ENCODE peak calls at places on chromosomes 16 and 17, in four cellular contexts. L is A549, I is tibial nerve, J is HAP-1. B is an unnamed sample.

GRCh38 chr17:65723356-65723928 is 162.0 kb upstream of the AXIN2 start:
- DNase-seq in L (no peak), I (no peak), J (no peak), B (no peak)

GRCh38 chr17:56506349-56506748 is 87.2 kb upstream of the NOG start:
- DNase-seq in L (no peak), I (no peak), J (no peak), B (no peak)

GRCh38 chr17:78532311-78532710 is 44.9 kb downstream of the DNAH17 start:
- DNase-seq in L (no peak), I (no peak), J (no peak), B (no peak)

GRCh38 chr17:10875984-10876555 is 38.2 kb upstream of the PIRT start:
- DNase-seq in L (peak; percentile 53), I (peak; percentile 39), J (peak; percentile 18), B (no peak)

GRCh38 chr17:30380643-30381419 is 2.1 kb downstream of the CPD start:
- DNase-seq in L (no peak), I (no peak), J (no peak), B (no peak)

GRCh38 chr17:81287155-81287554 is 8.0 kb downstream of the SLC38A10 start:
- DNase-seq in L (no peak), I (no peak), J (no peak), B (no peak)

GRCh38 chr17:64443086-64443760 is 5.7 kb upstream of the MILR1 start:
- DNase-seq in L (no peak), I (no peak), J (no peak), B (no peak)

GRCh38 chr16:57091200-57091989 is 988 bp upstream of the CPNE2 start:
- DNase-seq in L (peak; percentile 67), I (peak; percentile 48), J (no peak), B (no peak)

GRCh38 chr17:38617074-38617860 is 11.5 kb upstream of the SRCIN1 start:
- DNase-seq in L (no peak), I (no peak), J (no peak), B (no peak)

GRCh38 chr16:47848481-47849109 is 307.2 kb downstream of the ABCC12 start:
- DNase-seq in L (no peak), I (no peak), J (no peak), B (no peak)

GRCh38 chr16:69787883-69788282 is 25.8 kb downstream of the WWP2 start:
- DNase-seq in L (no peak), I (no peak), J (no peak), B (no peak)

GRCh38 chr16:1953734-1954133 is 755 bp downstream of the RPL3L start:
- DNase-seq in L (no peak), I (no peak), J (no peak), B (no peak)

GRCh38 chr16:1960665-1961630 is 1.6 kb downstream of the NDUFB10 start:
- DNase-seq in L (no peak), I (no peak), J (peak; percentile 68), B (no peak)

GRCh38 chr16:1959269-1960039 is at the start of gene NDUFB10:
- DNase-seq in L (peak; percentile 76), I (peak; percentile 79), J (peak; percentile 81), B (peak; percentile 94)

GRCh38 chr16:1961651-1962067 is 2.3 kb downstream of the NDUFB10 start:
- DNase-seq in L (no peak), I (no peak), J (peak; percentile 60), B (no peak)

DNA sequence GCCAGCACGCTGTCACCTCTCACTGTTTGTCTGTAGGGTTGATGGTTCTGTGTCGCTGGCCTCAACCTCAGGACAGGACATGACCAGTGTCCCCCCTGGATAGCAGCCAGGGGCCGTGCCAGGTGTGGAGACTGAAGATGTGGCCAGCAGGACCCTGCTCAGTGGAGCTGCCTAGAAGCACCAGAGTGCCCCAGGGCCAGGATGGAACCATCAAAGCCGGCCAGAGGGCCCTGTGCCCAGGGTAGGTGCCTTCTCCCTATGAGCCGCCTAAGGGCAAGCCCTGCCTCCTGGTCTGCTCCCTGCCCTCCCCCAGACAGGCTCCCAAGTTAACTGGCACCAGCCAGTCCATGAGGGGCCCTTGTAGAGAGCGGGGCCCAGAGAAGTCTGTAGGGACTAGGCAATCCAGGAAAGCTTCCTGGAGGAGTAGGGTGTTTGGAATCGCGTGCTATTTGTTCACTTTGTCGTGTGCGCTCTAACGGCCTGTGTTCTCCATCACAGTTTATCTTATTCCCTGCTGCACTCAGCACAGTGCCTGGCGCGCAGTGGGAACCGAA is 546 bp upstream of the NDUFB10 start:
- DNase-seq in L (no peak), I (no peak), J (no peak), B (no peak)
- H3K4me1 ChIP-seq in L (peaks cover 30% of the 10 kb centered on the region), I (peaks cover 42% of the 10 kb centered on the region), J (peaks cover 29% of the 10 kb centered on the region), B (peaks cover 16% of the 10 kb centered on the region)

GRCh38 chr16:58492735-58493134 is 7.2 kb upstream of the NDRG4 start:
- DNase-seq in L (no peak), I (no peak), J (no peak), B (no peak)
- H3K4me1 ChIP-seq in L (peaks cover 2% of the 10 kb centered on the region), I (peaks cover 19% of the 10 kb centered on the region), J (no peaks in the 10 kb centered on the region), B (peaks cover 3% of the 10 kb centered on the region)

DNA sequence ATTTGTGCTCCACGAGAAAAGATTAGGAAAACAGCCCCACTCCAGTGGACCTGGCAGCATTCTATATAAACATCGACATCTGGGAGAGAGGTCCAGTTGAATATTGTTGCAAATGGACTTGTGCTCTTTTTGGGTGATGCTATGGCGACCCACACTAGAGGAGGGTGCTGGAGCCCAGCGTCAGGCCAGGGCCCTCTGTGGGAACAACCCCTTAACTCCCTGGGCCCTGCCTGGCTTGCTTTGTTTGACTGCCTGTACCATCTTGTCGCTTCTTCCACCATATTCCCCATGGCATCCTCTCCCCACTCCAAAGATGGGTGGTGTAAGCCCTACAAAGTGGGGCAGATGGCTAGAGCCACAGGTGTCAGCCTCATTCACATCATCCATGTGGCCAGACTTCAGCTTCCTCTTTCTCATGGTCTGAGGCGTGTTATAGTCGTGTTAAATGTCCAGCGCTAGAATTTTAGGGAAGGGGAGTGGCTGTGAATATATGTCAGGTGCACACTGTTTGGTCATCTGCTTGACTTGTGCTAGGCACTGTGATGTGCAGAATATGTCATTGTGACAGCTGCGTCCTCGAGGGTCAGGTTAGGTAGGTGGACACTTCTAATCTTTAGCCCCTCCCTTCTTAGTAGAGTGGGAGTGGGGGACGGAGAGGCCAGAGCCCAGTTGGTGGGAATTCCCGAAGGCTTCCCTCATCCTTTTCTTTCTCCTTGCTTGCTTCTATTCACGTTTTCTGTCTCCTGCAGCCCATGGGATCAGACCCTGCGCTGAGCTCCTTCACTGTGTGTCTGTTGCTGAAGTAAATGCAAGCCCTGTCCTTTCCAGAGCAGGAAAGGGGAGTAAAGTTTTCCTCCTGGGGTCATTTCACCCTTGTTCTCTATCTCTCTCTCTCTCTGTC is 49.8 kb downstream of the MPRIP start:
- DNase-seq in L (no peak), I (no peak), J (no peak), B (no peak)
- H3K4me1 ChIP-seq in L (peaks cover 91% of the 10 kb centered on the region), I (peaks cover 96% of the 10 kb centered on the region), J (peaks cover 12% of the 10 kb centered on the region), B (peaks cover 31% of the 10 kb centered on the region)

GRCh38 chr16:68452176-68452575 is 3.9 kb upstream of the SMPD3 start:
- DNase-seq in L (no peak), I (no peak), J (no peak), B (no peak)
- H3K4me1 ChIP-seq in L (peaks cover 27% of the 10 kb centered on the region), I (peaks cover 20% of the 10 kb centered on the region), J (peaks cover 2% of the 10 kb centered on the region), B (peaks cover 7% of the 10 kb centered on the region)

GRCh38 chr17:77467513-77467912 is 326.7 kb downstream of the SEC14L1 start:
- DNase-seq in L (no peak), I (no peak), J (no peak), B (no peak)

GRCh38 chr17:77464988-77465357 is 324.2 kb downstream of the SEC14L1 start:
- DNase-seq in L (no peak), I (no peak), J (no peak), B (no peak)

GRCh38 chr17:77465358-77466041 is 324.7 kb downstream of the SEC14L1 start:
- DNase-seq in L (no peak), I (peak; percentile 45), J (no peak), B (peak; percentile 51)

GRCh38 chr17:77466596-77467223 is 325.9 kb downstream of the SEC14L1 start:
- DNase-seq in L (no peak), I (no peak), J (no peak), B (no peak)

DNA sequence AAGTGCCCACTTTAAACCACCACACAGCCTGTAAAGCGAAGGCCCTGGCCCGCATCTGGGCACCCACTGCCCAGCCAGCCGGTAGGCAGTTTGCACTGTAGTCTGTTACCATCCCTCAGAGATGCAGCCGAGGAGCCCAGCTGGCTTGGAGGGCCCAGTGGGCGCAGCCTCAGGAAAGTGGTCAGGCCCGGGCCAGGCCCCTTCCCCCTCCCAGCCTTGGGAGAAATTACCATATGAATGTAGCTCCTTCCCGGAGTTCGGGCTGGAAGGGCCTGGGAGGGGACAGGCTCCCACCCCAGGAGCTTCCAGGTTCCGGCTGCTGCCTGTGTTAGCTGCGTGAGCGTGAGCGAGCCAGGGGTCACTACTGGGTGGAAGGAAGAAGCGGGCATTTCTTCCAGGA is 325.4 kb downstream of the SEC14L1 start:
- DNase-seq in L (no peak), I (no peak), J (peak; percentile 87), B (no peak)
- H3K4me1 ChIP-seq in L (peaks cover 23% of the 10 kb centered on the region), I (peaks cover 96% of the 10 kb centered on the region), J (peaks cover 36% of the 10 kb centered on the region), B (peaks cover under 1% of the 10 kb centered on the region)